ENCODE peak calls at places on chromosomes 11 and 22, in eight cellular contexts. One of them, this sample, is unnamed.

GRCh38 chr22:46571642-46572250 is 34.3 kb upstream of the CELSR1 start:
- DNase-seq in ovary: no peak
- DNase-seq in NCI-H1417: no peak
- DNase-seq in amygdala: no peak
- DNase-seq in HT-29: no peak
- DNase-seq in HCT116: no peak
- DNase-seq in progenitor cell of endocrine pancreas: no peak
- DNase-seq in lung: no peak
- DNase-seq in this sample: no peak

GRCh38 chr11:34653851-34654490 is 33.1 kb downstream of the EHF start:
- DNase-seq in ovary: no peak
- DNase-seq in NCI-H1417: no peak
- DNase-seq in amygdala: no peak
- DNase-seq in HT-29: peak
- DNase-seq in HCT116: peak
- DNase-seq in progenitor cell of endocrine pancreas: no peak
- DNase-seq in lung: peak
- DNase-seq in this sample: peak

GRCh38 chr11:70067591-70068341 is 10.4 kb upstream of the ANO1 start:
- DNase-seq in ovary: no peak
- DNase-seq in NCI-H1417: peak
- DNase-seq in amygdala: no peak
- DNase-seq in HT-29: peak
- DNase-seq in HCT116: peak
- DNase-seq in progenitor cell of endocrine pancreas: no peak
- DNase-seq in lung: peak
- DNase-seq in this sample: no peak

GRCh38 chr11:789951-790350 is at the start of gene CEND1:
- DNase-seq in ovary: no peak
- DNase-seq in NCI-H1417: peak
- DNase-seq in amygdala: no peak
- DNase-seq in HT-29: no peak
- DNase-seq in HCT116: no peak
- DNase-seq in progenitor cell of endocrine pancreas: no peak
- DNase-seq in lung: no peak
- DNase-seq in this sample: no peak

GRCh38 chr11:67366546-67366945 is 6.9 kb downstream of the CLCF1 start:
- DNase-seq in ovary: peak
- DNase-seq in NCI-H1417: no peak
- DNase-seq in amygdala: no peak
- DNase-seq in HT-29: no peak
- DNase-seq in HCT116: no peak
- DNase-seq in progenitor cell of endocrine pancreas: no peak
- DNase-seq in lung: no peak
- DNase-seq in this sample: no peak

GRCh38 chr22:37167981-37168647 is 18.4 kb upstream of the IL2RB start:
- DNase-seq in ovary: peak
- DNase-seq in NCI-H1417: no peak
- DNase-seq in amygdala: no peak
- DNase-seq in HT-29: no peak
- DNase-seq in HCT116: no peak
- DNase-seq in progenitor cell of endocrine pancreas: no peak
- DNase-seq in lung: no peak
- DNase-seq in this sample: no peak

GRCh38 chr11:122362381-122362780 is 246.4 kb upstream of the BLID start:
- DNase-seq in ovary: no peak
- DNase-seq in NCI-H1417: no peak
- DNase-seq in amygdala: no peak
- DNase-seq in HT-29: no peak
- DNase-seq in HCT116: no peak
- DNase-seq in progenitor cell of endocrine pancreas: no peak
- DNase-seq in lung: no peak
- DNase-seq in this sample: no peak

GRCh38 chr11:75513250-75513649 is 12.5 kb downstream of the GDPD5 start:
- DNase-seq in ovary: no peak
- DNase-seq in NCI-H1417: no peak
- DNase-seq in amygdala: no peak
- DNase-seq in HT-29: no peak
- DNase-seq in HCT116: no peak
- DNase-seq in progenitor cell of endocrine pancreas: no peak
- DNase-seq in lung: no peak
- DNase-seq in this sample: no peak

GRCh38 chr22:50057292-50057867 is 718 bp downstream of the TTLL8 start:
- DNase-seq in ovary: no peak
- DNase-seq in NCI-H1417: no peak
- DNase-seq in amygdala: no peak
- DNase-seq in HT-29: no peak
- DNase-seq in HCT116: no peak
- DNase-seq in progenitor cell of endocrine pancreas: no peak
- DNase-seq in lung: no peak
- DNase-seq in this sample: no peak

GRCh38 chr11:95450547-95451123 is 219.6 kb upstream of the SESN3 start:
- DNase-seq in ovary: no peak
- DNase-seq in NCI-H1417: no peak
- DNase-seq in amygdala: no peak
- DNase-seq in HT-29: no peak
- DNase-seq in HCT116: no peak
- DNase-seq in progenitor cell of endocrine pancreas: no peak
- DNase-seq in lung: no peak
- DNase-seq in this sample: no peak

GRCh38 chr11:92211576-92212167 is 12.9 kb upstream of the FAT3 start:
- DNase-seq in ovary: no peak
- DNase-seq in NCI-H1417: peak
- DNase-seq in amygdala: no peak
- DNase-seq in HT-29: peak
- DNase-seq in HCT116: no peak
- DNase-seq in progenitor cell of endocrine pancreas: peak
- DNase-seq in lung: no peak
- DNase-seq in this sample: no peak

GRCh38 chr11:45224766-45225165 is 61.4 kb downstream of the SYT13 start:
- DNase-seq in ovary: no peak
- DNase-seq in NCI-H1417: no peak
- DNase-seq in amygdala: no peak
- DNase-seq in HT-29: no peak
- DNase-seq in HCT116: no peak
- DNase-seq in progenitor cell of endocrine pancreas: no peak
- DNase-seq in lung: no peak
- DNase-seq in this sample: no peak

GRCh38 chr22:27220349-27220748 is 563.0 kb downstream of the MIAT start:
- DNase-seq in ovary: no peak
- DNase-seq in NCI-H1417: no peak
- DNase-seq in amygdala: no peak
- DNase-seq in HT-29: no peak
- DNase-seq in HCT116: no peak
- DNase-seq in progenitor cell of endocrine pancreas: no peak
- DNase-seq in lung: no peak
- DNase-seq in this sample: no peak

GRCh38 chr11:113163291-113164030 is 150.9 kb upstream of the TTC12 start:
- DNase-seq in ovary: no peak
- DNase-seq in NCI-H1417: peak
- DNase-seq in amygdala: no peak
- DNase-seq in HT-29: no peak
- DNase-seq in HCT116: no peak
- DNase-seq in progenitor cell of endocrine pancreas: no peak
- DNase-seq in lung: no peak
- DNase-seq in this sample: no peak

GRCh38 chr11:128857341-128857740 is 9.8 kb downstream of the KCNJ1 start:
- DNase-seq in ovary: no peak
- DNase-seq in NCI-H1417: no peak
- DNase-seq in amygdala: no peak
- DNase-seq in HT-29: no peak
- DNase-seq in HCT116: no peak
- DNase-seq in progenitor cell of endocrine pancreas: no peak
- DNase-seq in lung: no peak
- DNase-seq in this sample: no peak

GRCh38 chr22:42630211-42630610 is 10.2 kb downstream of the ATP5MGL start:
- DNase-seq in ovary: no peak
- DNase-seq in NCI-H1417: no peak
- DNase-seq in amygdala: no peak
- DNase-seq in HT-29: no peak
- DNase-seq in HCT116: no peak
- DNase-seq in progenitor cell of endocrine pancreas: no peak
- DNase-seq in lung: no peak
- DNase-seq in this sample: no peak

GRCh38 chr22:28810839-28811491 is 10.6 kb upstream of the XBP1 start:
- DNase-seq in ovary: no peak
- DNase-seq in NCI-H1417: no peak
- DNase-seq in amygdala: no peak
- DNase-seq in HT-29: no peak
- DNase-seq in HCT116: no peak
- DNase-seq in progenitor cell of endocrine pancreas: no peak
- DNase-seq in lung: no peak
- DNase-seq in this sample: no peak

GRCh38 chr11:74702383-74703007 is 28.7 kb downstream of the CHRDL2 start:
- DNase-seq in ovary: peak
- DNase-seq in NCI-H1417: peak
- DNase-seq in amygdala: peak
- DNase-seq in HT-29: peak
- DNase-seq in HCT116: peak
- DNase-seq in progenitor cell of endocrine pancreas: peak
- DNase-seq in lung: peak
- DNase-seq in this sample: peak

GRCh38 chr22:44611880-44612496 is 90.0 kb upstream of the PRR5 start:
- DNase-seq in ovary: no peak
- DNase-seq in NCI-H1417: no peak
- DNase-seq in amygdala: no peak
- DNase-seq in HT-29: no peak
- DNase-seq in HCT116: no peak
- DNase-seq in progenitor cell of endocrine pancreas: no peak
- DNase-seq in lung: no peak
- DNase-seq in this sample: no peak

GRCh38 chr11:12800032-12800671 is 125.9 kb downstream of the TEAD1 start:
- DNase-seq in ovary: no peak
- DNase-seq in NCI-H1417: peak
- DNase-seq in amygdala: no peak
- DNase-seq in HT-29: peak
- DNase-seq in HCT116: peak
- DNase-seq in progenitor cell of endocrine pancreas: no peak
- DNase-seq in lung: peak
- DNase-seq in this sample: peak

GRCh38 chr22:22228921-22229320 is 15.7 kb upstream of the VPREB1 start:
- DNase-seq in ovary: no peak
- DNase-seq in NCI-H1417: no peak
- DNase-seq in amygdala: no peak
- DNase-seq in HT-29: no peak
- DNase-seq in HCT116: no peak
- DNase-seq in progenitor cell of endocrine pancreas: no peak
- DNase-seq in lung: no peak
- DNase-seq in this sample: no peak